ENCODE peak calls at places on chromosome 18, in six cellular contexts. X is cardiac muscle cell, B is fibroblast of lung, E is thoracic aorta, W is PC-3, T is tibial artery. Q is an unnamed sample.

GRCh38 chr18:25210622-25211021 is 141.3 kb downstream of the ZNF521 start:
- DNase-seq in X (no peak), B (no peak), E (no peak), W (no peak), T (no peak), Q (no peak)

GRCh38 chr18:23380817-23381216 is 72.3 kb upstream of the RIOK3 start:
- DNase-seq in X (peak; percentile 57), B (peak; percentile 86), E (no peak), W (no peak), T (no peak), Q (no peak)

GRCh38 chr18:24763765-24764548 is 303.5 kb downstream of the HRH4 start:
- DNase-seq in X (peak; percentile 56), B (peak; percentile 48), E (no peak), W (peak; percentile 4), T (no peak), Q (peak; percentile 33)

GRCh38 chr18:54734059-54734458 is 94.2 kb upstream of the RAB27B start:
- DNase-seq in X (peak; percentile 90), B (peak; percentile 98), E (no peak), W (peak; percentile 49), T (no peak), Q (no peak)

GRCh38 chr18:35775887-35776286 is 194.3 kb downstream of the GALNT1 start:
- DNase-seq in X (peak; percentile 26), B (peak; percentile 14), E (no peak), W (no peak), T (no peak), Q (no peak)

GRCh38 chr18:3603460-3604259 is 153.7 kb downstream of the TGIF1 start:
- DNase-seq in X (peak; percentile 96), B (peak; percentile 97), E (no peak), W (peak; percentile 94), T (no peak), Q (no peak)

GRCh38 chr18:42931501-42931900 is 184.0 kb downstream of the RIT2 start:
- DNase-seq in X (peak; percentile 95), B (peak; percentile 92), E (no peak), W (no peak), T (no peak), Q (no peak)

GRCh38 chr18:60676807-60677206 is 304.2 kb upstream of the MC4R start:
- DNase-seq in X (no peak), B (no peak), E (no peak), W (no peak), T (no peak), Q (no peak)

GRCh38 chr18:35618703-35619102 is 37.2 kb downstream of the GALNT1 start:
- DNase-seq in X (no peak), B (peak; percentile 28), E (no peak), W (no peak), T (no peak), Q (no peak)

GRCh38 chr18:13565228-13565627 is 161.1 kb downstream of the FAM210A start:
- DNase-seq in X (no peak), B (no peak), E (no peak), W (no peak), T (peak; percentile 70), Q (no peak)

GRCh38 chr18:67639872-67640271 is 123.4 kb upstream of the DSEL start:
- DNase-seq in X (no peak), B (no peak), E (no peak), W (peak; percentile 64), T (no peak), Q (no peak)

GRCh38 chr18:33022370-33022769 is 249.5 kb upstream of the KLHL14 start:
- DNase-seq in X (no peak), B (no peak), E (no peak), W (no peak), T (no peak), Q (no peak)

GRCh38 chr18:13539050-13539449 is 187.3 kb downstream of the FAM210A start:
- DNase-seq in X (no peak), B (no peak), E (no peak), W (no peak), T (no peak), Q (peak; percentile 70)

GRCh38 chr18:32507093-32507492 is 36.4 kb upstream of the GAREM1 start:
- DNase-seq in X (no peak), B (no peak), E (no peak), W (no peak), T (no peak), Q (no peak)

GRCh38 chr18:46315187-46315586 is 211.0 kb downstream of the HAUS1 start:
- DNase-seq in X (no peak), B (no peak), E (no peak), W (no peak), T (no peak), Q (no peak)

GRCh38 chr18:43236921-43237320 is 40.4 kb downstream of the SYT4 start:
- DNase-seq in X (peak; percentile 4), B (peak; percentile 39), E (no peak), W (no peak), T (no peak), Q (no peak)

DNA sequence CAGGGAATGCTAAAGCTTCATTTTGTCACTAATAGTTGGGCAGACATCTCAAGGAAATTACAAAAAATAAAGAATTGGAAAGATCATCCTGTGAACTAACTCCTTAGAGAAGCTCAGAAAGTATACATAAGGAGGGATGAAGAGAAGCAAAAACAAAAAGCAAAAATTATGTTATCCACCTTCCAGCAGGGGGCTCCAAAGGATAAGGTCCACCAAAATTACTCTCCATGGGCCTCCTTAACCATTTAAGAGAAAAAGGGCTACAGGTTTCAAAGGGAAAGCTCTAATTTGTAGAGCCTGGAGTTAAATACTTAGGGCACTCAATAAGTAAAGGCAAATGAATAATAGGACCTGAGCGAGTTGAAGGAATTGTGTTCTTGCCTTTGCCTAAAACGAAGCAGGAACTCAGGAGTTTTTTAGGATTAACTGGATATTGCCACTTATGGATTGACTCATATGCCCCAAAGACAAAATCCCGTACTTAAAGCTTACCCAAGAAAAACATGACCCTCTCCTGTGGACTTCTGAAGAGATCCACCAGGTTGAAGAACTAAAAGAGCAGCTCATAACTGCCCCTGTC is 1167.9 kb downstream of the DSC3 start:
- DNase-seq in X (peak; percentile 70), B (peak; percentile 39), E (no peak), W (peak; percentile 63), T (no peak), Q (no peak)
- TF ChIP-seq CTCF in X (peak; percentile 58), B (peak; percentile 33), E (no peak), W (peak; percentile 83), T (no peak), Q (no peak)

DNA sequence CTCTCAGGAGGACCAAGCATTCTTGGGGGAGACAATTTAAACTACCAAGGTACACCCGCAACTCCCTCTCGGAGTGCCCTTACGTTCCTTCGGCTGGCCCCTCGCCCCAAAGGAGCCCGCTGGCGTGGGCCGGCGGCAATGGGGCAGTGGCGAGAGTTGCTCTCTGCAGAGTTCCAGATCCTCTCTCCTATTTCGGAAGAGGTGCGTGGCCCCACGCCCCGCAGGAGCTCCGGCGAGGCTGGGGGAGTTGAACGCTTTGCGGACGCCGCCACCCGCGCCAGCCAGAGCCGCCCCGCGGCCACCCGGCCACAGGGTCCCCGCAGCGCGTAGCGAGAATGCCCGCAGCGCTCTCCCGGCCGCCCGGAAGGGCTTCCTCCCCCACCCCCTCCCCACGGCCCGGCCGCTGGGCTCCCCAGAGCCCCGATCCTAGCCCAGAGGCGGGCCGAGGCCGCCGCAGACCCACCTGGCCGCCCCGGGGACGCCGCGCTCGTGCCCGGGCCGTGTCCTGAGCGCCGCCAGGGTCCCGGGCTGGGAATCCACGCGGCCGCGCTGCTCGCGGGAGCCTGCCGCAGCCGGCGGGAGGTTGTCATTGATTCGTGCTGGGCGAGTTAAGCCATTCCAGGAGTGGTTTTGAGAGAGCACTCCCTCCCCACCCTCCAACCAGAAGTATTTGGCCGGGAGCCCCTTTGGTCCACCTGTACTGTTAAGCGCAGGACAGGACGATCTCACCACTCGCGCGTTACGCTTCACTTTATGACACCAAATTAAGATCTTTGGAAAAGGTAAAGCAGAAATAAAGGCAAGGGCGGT is 206.3 kb upstream of the SMAD2 start:
- DNase-seq in X (no peak), B (no peak), E (no peak), W (no peak), T (peak; percentile 55), Q (peak; percentile 27)
- H3K4me1 ChIP-seq in X (peaks cover 4% of the 10 kb centered on the region), B (no peaks in the 10 kb centered on the region), E (peaks cover 45% of the 10 kb centered on the region), W (peaks cover 31% of the 10 kb centered on the region), T (no peaks in the 10 kb centered on the region), Q (no peaks in the 10 kb centered on the region)

DNA sequence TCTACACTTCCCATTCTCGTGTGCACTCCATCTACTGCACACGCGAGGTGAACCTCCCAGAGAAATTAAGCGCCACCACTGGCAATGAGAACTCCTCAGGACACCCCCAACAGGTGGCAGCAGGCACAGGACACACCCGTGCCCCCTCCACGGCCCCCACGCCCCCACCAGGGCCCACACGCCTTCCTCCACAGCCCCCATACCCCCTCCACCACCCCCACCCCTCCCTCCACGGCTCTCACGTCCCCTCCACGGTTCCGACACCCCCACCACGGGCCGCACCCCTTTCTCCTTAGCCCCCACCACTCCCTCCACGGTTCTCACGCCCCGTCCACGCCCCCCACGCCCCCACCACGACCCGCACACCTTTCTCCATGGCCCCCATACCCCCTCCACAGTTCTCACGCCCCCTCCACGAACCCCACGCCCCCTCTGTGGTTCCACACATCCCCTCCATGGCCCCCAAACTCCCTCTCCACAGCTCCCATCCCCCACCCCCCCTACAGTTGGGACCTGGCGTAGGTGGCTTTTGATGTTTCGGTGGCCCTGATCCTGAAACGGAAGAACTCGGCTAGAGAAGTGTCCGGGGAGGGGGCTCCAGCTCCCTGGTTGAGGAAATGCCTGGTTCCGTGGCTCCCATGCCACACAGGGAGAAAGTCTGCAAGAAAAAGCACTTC is 110.8 kb downstream of the ZNF516 start:
- DNase-seq in X (no peak), B (no peak), E (no peak), W (no peak), T (peak; percentile 53), Q (peak; percentile 11)
- TF ChIP-seq CTCF in X (no peak), B (no peak), E (no peak), W (no peak), T (no peak), Q (no peak)

GRCh38 chr18:79508565-79509535 is 113.1 kb downstream of the NFATC1 start:
- DNase-seq in X (no peak), B (no peak), E (no peak), W (no peak), T (peak; percentile 63), Q (peak; percentile 19)
- H3K4me1 ChIP-seq in X (peaks cover 14% of the 10 kb centered on the region), B (peaks cover 3% of the 10 kb centered on the region), E (peaks cover 32% of the 10 kb centered on the region), W (peaks cover 4% of the 10 kb centered on the region), T (no peaks in the 10 kb centered on the region), Q (peaks cover 7% of the 10 kb centered on the region)

GRCh38 chr18:75346671-75347070 is 80.8 kb downstream of the SMIM21 start:
- DNase-seq in X (no peak), B (no peak), E (no peak), W (no peak), T (no peak), Q (no peak)

GRCh38 chr18:75344615-75345014 is 82.9 kb downstream of the SMIM21 start:
- DNase-seq in X (no peak), B (no peak), E (no peak), W (no peak), T (no peak), Q (no peak)

GRCh38 chr18:75341897-75342296 is 85.6 kb downstream of the SMIM21 start:
- DNase-seq in X (no peak), B (no peak), E (no peak), W (no peak), T (no peak), Q (no peak)

GRCh38 chr18:75343389-75343788 is 84.1 kb downstream of the SMIM21 start:
- DNase-seq in X (no peak), B (no peak), E (no peak), W (no peak), T (no peak), Q (no peak)

GRCh38 chr18:75344161-75344560 is 83.3 kb downstream of the SMIM21 start:
- DNase-seq in X (no peak), B (no peak), E (no peak), W (no peak), T (no peak), Q (no peak)
- TF ChIP-seq CTCF in X (no peak), B (no peak), E (no peak), W (peak; percentile 12), T (no peak), Q (no peak)